ENCODE peak calls at places on chromosomes 6 and 20, in eight cellular contexts. One of them, this sample, is unnamed.
A peak's percentile ranks its signal among the peaks of the same experiment; 100 is the strongest.

GRCh38 chr20:2652724-2653510 is 485 bp downstream of the NOP56 start:
- DNase-seq in body of pancreas: peak; percentile 14
- DNase-seq in HCT116: no peak
- DNase-seq in HepG2: peak; percentile 30
- DNase-seq in breast epithelium: no peak
- DNase-seq in gastrocnemius medialis: peak; percentile 35
- DNase-seq in IMR-90: no peak
- DNase-seq in endothelial cell of umbilical vein: no peak
- DNase-seq in this sample: no peak

GRCh38 chr20:7984192-7984591 is 35.4 kb downstream of the TMX4 start:
- DNase-seq in body of pancreas: no peak
- DNase-seq in HCT116: no peak
- DNase-seq in HepG2: no peak
- DNase-seq in breast epithelium: no peak
- DNase-seq in gastrocnemius medialis: no peak
- DNase-seq in IMR-90: no peak
- DNase-seq in endothelial cell of umbilical vein: no peak
- DNase-seq in this sample: no peak

GRCh38 chr6:43924222-43924702 is 154.3 kb downstream of the VEGFA start:
- DNase-seq in body of pancreas: peak; percentile 59
- DNase-seq in HCT116: no peak
- DNase-seq in HepG2: no peak
- DNase-seq in breast epithelium: peak; percentile 41
- DNase-seq in gastrocnemius medialis: no peak
- DNase-seq in IMR-90: peak; percentile 56
- DNase-seq in endothelial cell of umbilical vein: no peak
- DNase-seq in this sample: no peak

GRCh38 chr6:133286765-133287164 is 45.6 kb downstream of the EYA4 start:
- DNase-seq in body of pancreas: no peak
- DNase-seq in HCT116: no peak
- DNase-seq in HepG2: no peak
- DNase-seq in breast epithelium: no peak
- DNase-seq in gastrocnemius medialis: no peak
- DNase-seq in IMR-90: peak; percentile 27
- DNase-seq in endothelial cell of umbilical vein: peak; percentile 8
- DNase-seq in this sample: no peak

GRCh38 chr6:87846446-87846845 is 144.4 kb upstream of the AKIRIN2 start:
- DNase-seq in body of pancreas: no peak
- DNase-seq in HCT116: no peak
- DNase-seq in HepG2: no peak
- DNase-seq in breast epithelium: no peak
- DNase-seq in gastrocnemius medialis: no peak
- DNase-seq in IMR-90: no peak
- DNase-seq in endothelial cell of umbilical vein: no peak
- DNase-seq in this sample: no peak

GRCh38 chr6:50829898-50830439 is 11.3 kb downstream of the TFAP2B start:
- DNase-seq in body of pancreas: no peak
- DNase-seq in HCT116: no peak
- DNase-seq in HepG2: no peak
- DNase-seq in breast epithelium: no peak
- DNase-seq in gastrocnemius medialis: no peak
- DNase-seq in IMR-90: no peak
- DNase-seq in endothelial cell of umbilical vein: no peak
- DNase-seq in this sample: no peak

GRCh38 chr6:16950311-16950710 is 151.5 kb upstream of the STMND1 start:
- DNase-seq in body of pancreas: no peak
- DNase-seq in HCT116: no peak
- DNase-seq in HepG2: no peak
- DNase-seq in breast epithelium: no peak
- DNase-seq in gastrocnemius medialis: no peak
- DNase-seq in IMR-90: no peak
- DNase-seq in endothelial cell of umbilical vein: no peak
- DNase-seq in this sample: no peak

GRCh38 chr6:85390775-85391174 is 59.1 kb upstream of the NT5E start:
- DNase-seq in body of pancreas: no peak
- DNase-seq in HCT116: no peak
- DNase-seq in HepG2: no peak
- DNase-seq in breast epithelium: no peak
- DNase-seq in gastrocnemius medialis: no peak
- DNase-seq in IMR-90: peak; percentile 68
- DNase-seq in endothelial cell of umbilical vein: no peak
- DNase-seq in this sample: no peak

GRCh38 chr6:16251706-16252105 is 13.3 kb downstream of the GMPR start:
- DNase-seq in body of pancreas: no peak
- DNase-seq in HCT116: no peak
- DNase-seq in HepG2: no peak
- DNase-seq in breast epithelium: no peak
- DNase-seq in gastrocnemius medialis: no peak
- DNase-seq in IMR-90: no peak
- DNase-seq in endothelial cell of umbilical vein: no peak
- DNase-seq in this sample: no peak

GRCh38 chr20:20712004-20712473 is 405 bp downstream of the RALGAPA2 start:
- DNase-seq in body of pancreas: peak; percentile 41
- DNase-seq in HCT116: no peak
- DNase-seq in HepG2: peak; percentile 37
- DNase-seq in breast epithelium: no peak
- DNase-seq in gastrocnemius medialis: peak; percentile 37
- DNase-seq in IMR-90: no peak
- DNase-seq in endothelial cell of umbilical vein: peak; percentile 18
- DNase-seq in this sample: no peak

GRCh38 chr20:8608470-8608869 is 460.4 kb upstream of the PLCB4 start:
- DNase-seq in body of pancreas: no peak
- DNase-seq in HCT116: no peak
- DNase-seq in HepG2: no peak
- DNase-seq in breast epithelium: no peak
- DNase-seq in gastrocnemius medialis: no peak
- DNase-seq in IMR-90: no peak
- DNase-seq in endothelial cell of umbilical vein: peak; percentile 12
- DNase-seq in this sample: no peak

GRCh38 chr6:127342296-127342945 is 988 bp downstream of the ECHDC1 start:
- DNase-seq in body of pancreas: peak; percentile 38
- DNase-seq in HCT116: no peak
- DNase-seq in HepG2: peak; percentile 85
- DNase-seq in breast epithelium: no peak
- DNase-seq in gastrocnemius medialis: no peak
- DNase-seq in IMR-90: peak; percentile 54
- DNase-seq in endothelial cell of umbilical vein: peak; percentile 54
- DNase-seq in this sample: no peak
- TF ChIP-seq POLR2A in body of pancreas: no peak
- TF ChIP-seq POLR2A in HCT116: no peak
- TF ChIP-seq POLR2A in HepG2: peak; percentile 22
- TF ChIP-seq POLR2A in breast epithelium: no peak
- TF ChIP-seq POLR2A in gastrocnemius medialis: no peak
- TF ChIP-seq POLR2A in IMR-90: no peak
- TF ChIP-seq POLR2A in endothelial cell of umbilical vein: no peak
- TF ChIP-seq POLR2A in this sample: no peak

DNA sequence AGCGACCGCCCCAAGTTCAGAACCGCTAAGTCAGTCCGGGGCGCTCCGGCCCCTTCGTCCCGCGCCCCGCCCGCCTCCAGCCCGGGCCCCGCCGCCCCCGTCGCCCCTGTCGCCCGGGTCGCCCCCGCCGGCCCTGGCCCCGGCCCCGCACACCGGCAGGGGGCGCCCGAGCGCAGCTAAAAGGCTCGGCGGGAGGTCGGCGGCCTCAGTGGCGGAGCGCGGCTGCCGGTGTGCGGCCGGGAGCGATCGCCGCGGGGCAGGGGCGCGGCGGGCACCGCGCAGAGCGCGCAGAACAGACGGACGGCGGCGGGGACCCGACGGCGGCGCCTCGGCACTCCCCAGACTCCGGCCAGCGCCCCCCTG is at the start of gene FNDC1:
- DNase-seq in body of pancreas: peak; percentile 41
- DNase-seq in HCT116: no peak
- DNase-seq in HepG2: no peak
- DNase-seq in breast epithelium: no peak
- DNase-seq in gastrocnemius medialis: no peak
- DNase-seq in IMR-90: no peak
- DNase-seq in endothelial cell of umbilical vein: no peak
- DNase-seq in this sample: no peak
- TF ChIP-seq CTCF in body of pancreas: no peak
- TF ChIP-seq CTCF in HCT116: no peak
- TF ChIP-seq CTCF in HepG2: no peak
- TF ChIP-seq CTCF in breast epithelium: no peak
- TF ChIP-seq CTCF in gastrocnemius medialis: no peak
- TF ChIP-seq CTCF in IMR-90: peak; percentile 44
- TF ChIP-seq CTCF in endothelial cell of umbilical vein: peak; percentile 15
- TF ChIP-seq CTCF in this sample: peak; percentile 28

GRCh38 chr6:170295519-170296422 is 4.9 kb upstream of the DLL1 start:
- DNase-seq in body of pancreas: peak; percentile 70
- DNase-seq in HCT116: no peak
- DNase-seq in HepG2: no peak
- DNase-seq in breast epithelium: no peak
- DNase-seq in gastrocnemius medialis: no peak
- DNase-seq in IMR-90: no peak
- DNase-seq in endothelial cell of umbilical vein: peak; percentile 21
- DNase-seq in this sample: no peak
- H3K4me1 ChIP-seq in body of pancreas: peaks cover 46% of the 10 kb centered on the region
- H3K4me1 ChIP-seq in HCT116: peaks cover 4% of the 10 kb centered on the region
- H3K4me1 ChIP-seq in HepG2: peaks cover 22% of the 10 kb centered on the region
- H3K4me1 ChIP-seq in breast epithelium: peaks cover 8% of the 10 kb centered on the region
- H3K4me1 ChIP-seq in gastrocnemius medialis: peaks cover 16% of the 10 kb centered on the region
- H3K4me1 ChIP-seq in IMR-90: peaks cover 4% of the 10 kb centered on the region
- H3K4me1 ChIP-seq in endothelial cell of umbilical vein: peaks cover 17% of the 10 kb centered on the region
- H3K4me1 ChIP-seq in this sample: peaks cover 21% of the 10 kb centered on the region

GRCh38 chr6:167699141-167700036 is 127.3 kb upstream of the AFDN start:
- DNase-seq in body of pancreas: peak; percentile 44
- DNase-seq in HCT116: no peak
- DNase-seq in HepG2: no peak
- DNase-seq in breast epithelium: peak; percentile 48
- DNase-seq in gastrocnemius medialis: peak; percentile 22
- DNase-seq in IMR-90: no peak
- DNase-seq in endothelial cell of umbilical vein: peak; percentile 87
- DNase-seq in this sample: peak; percentile 84
- TF ChIP-seq POLR2A in body of pancreas: no peak
- TF ChIP-seq POLR2A in HCT116: no peak
- TF ChIP-seq POLR2A in HepG2: no peak
- TF ChIP-seq POLR2A in breast epithelium: no peak
- TF ChIP-seq POLR2A in gastrocnemius medialis: no peak
- TF ChIP-seq POLR2A in IMR-90: no peak
- TF ChIP-seq POLR2A in endothelial cell of umbilical vein: no peak
- TF ChIP-seq POLR2A in this sample: no peak